ENCODE peak calls at places on chromosomes 7 and 10, in seven cellular contexts. One of them, this sample, is unnamed.

GRCh38 chr7:120334475-120334874 is 61.5 kb downstream of the KCND2 start:
- DNase-seq in caudate nucleus: no peak
- DNase-seq in sigmoid colon: no peak
- DNase-seq in PC-3: no peak
- DNase-seq in SW480: no peak
- DNase-seq in M059J: no peak
- DNase-seq in stimulated activated CD8-positive, alpha-beta memory T cell treated with anti-CD3 and anti-CD28 coated beads, Interleukin-4, amount 100 ng/mL, for 4 hours: no peak
- DNase-seq in this sample: no peak

GRCh38 chr7:27375958-27376357 is 133.4 kb downstream of the EVX1 start:
- DNase-seq in caudate nucleus: no peak
- DNase-seq in sigmoid colon: peak; percentile 73
- DNase-seq in PC-3: no peak
- DNase-seq in SW480: no peak
- DNase-seq in M059J: peak; percentile 16
- DNase-seq in stimulated activated CD8-positive, alpha-beta memory T cell treated with anti-CD3 and anti-CD28 coated beads, Interleukin-4, amount 100 ng/mL, for 4 hours: no peak
- DNase-seq in this sample: no peak

GRCh38 chr7:150381096-150381495 is 2.0 kb downstream of the ZNF775 start:
- DNase-seq in caudate nucleus: no peak
- DNase-seq in sigmoid colon: peak; percentile 60
- DNase-seq in PC-3: no peak
- DNase-seq in SW480: no peak
- DNase-seq in M059J: no peak
- DNase-seq in stimulated activated CD8-positive, alpha-beta memory T cell treated with anti-CD3 and anti-CD28 coated beads, Interleukin-4, amount 100 ng/mL, for 4 hours: no peak
- DNase-seq in this sample: no peak

GRCh38 chr10:43230101-43230908 is 36.6 kb downstream of the RASGEF1A start:
- DNase-seq in caudate nucleus: no peak
- DNase-seq in sigmoid colon: peak; percentile 55
- DNase-seq in PC-3: no peak
- DNase-seq in SW480: no peak
- DNase-seq in M059J: no peak
- DNase-seq in stimulated activated CD8-positive, alpha-beta memory T cell treated with anti-CD3 and anti-CD28 coated beads, Interleukin-4, amount 100 ng/mL, for 4 hours: no peak
- DNase-seq in this sample: no peak

GRCh38 chr7:128422856-128423255 is 13.1 kb upstream of the IMPDH1 start:
- DNase-seq in caudate nucleus: no peak
- DNase-seq in sigmoid colon: no peak
- DNase-seq in PC-3: no peak
- DNase-seq in SW480: no peak
- DNase-seq in M059J: no peak
- DNase-seq in stimulated activated CD8-positive, alpha-beta memory T cell treated with anti-CD3 and anti-CD28 coated beads, Interleukin-4, amount 100 ng/mL, for 4 hours: no peak
- DNase-seq in this sample: no peak

GRCh38 chr7:144531181-144531580 is 127.7 kb upstream of the NOBOX start:
- DNase-seq in caudate nucleus: no peak
- DNase-seq in sigmoid colon: no peak
- DNase-seq in PC-3: no peak
- DNase-seq in SW480: no peak
- DNase-seq in M059J: no peak
- DNase-seq in stimulated activated CD8-positive, alpha-beta memory T cell treated with anti-CD3 and anti-CD28 coated beads, Interleukin-4, amount 100 ng/mL, for 4 hours: no peak
- DNase-seq in this sample: no peak

GRCh38 chr7:40777913-40778312 is 643.1 kb downstream of the SUGCT start:
- DNase-seq in caudate nucleus: no peak
- DNase-seq in sigmoid colon: no peak
- DNase-seq in PC-3: no peak
- DNase-seq in SW480: no peak
- DNase-seq in M059J: no peak
- DNase-seq in stimulated activated CD8-positive, alpha-beta memory T cell treated with anti-CD3 and anti-CD28 coated beads, Interleukin-4, amount 100 ng/mL, for 4 hours: no peak
- DNase-seq in this sample: no peak

GRCh38 chr10:86759073-86759672 is 2.8 kb downstream of the BMPR1A start:
- DNase-seq in caudate nucleus: no peak
- DNase-seq in sigmoid colon: no peak
- DNase-seq in PC-3: no peak
- DNase-seq in SW480: peak; percentile 25
- DNase-seq in M059J: no peak
- DNase-seq in stimulated activated CD8-positive, alpha-beta memory T cell treated with anti-CD3 and anti-CD28 coated beads, Interleukin-4, amount 100 ng/mL, for 4 hours: no peak
- DNase-seq in this sample: no peak

GRCh38 chr7:150356265-150356897 is 12.2 kb upstream of the REPIN1 start:
- DNase-seq in caudate nucleus: no peak
- DNase-seq in sigmoid colon: peak; percentile 46
- DNase-seq in PC-3: peak; percentile 47
- DNase-seq in SW480: peak; percentile 46
- DNase-seq in M059J: peak; percentile 44
- DNase-seq in stimulated activated CD8-positive, alpha-beta memory T cell treated with anti-CD3 and anti-CD28 coated beads, Interleukin-4, amount 100 ng/mL, for 4 hours: no peak
- DNase-seq in this sample: no peak

GRCh38 chr10:94288361-94289116 is 74.2 kb downstream of the NOC3L start:
- DNase-seq in caudate nucleus: no peak
- DNase-seq in sigmoid colon: no peak
- DNase-seq in PC-3: no peak
- DNase-seq in SW480: no peak
- DNase-seq in M059J: no peak
- DNase-seq in stimulated activated CD8-positive, alpha-beta memory T cell treated with anti-CD3 and anti-CD28 coated beads, Interleukin-4, amount 100 ng/mL, for 4 hours: no peak
- DNase-seq in this sample: no peak

GRCh38 chr7:139422126-139422525 is 61.3 kb downstream of the KLRG2 start:
- DNase-seq in caudate nucleus: no peak
- DNase-seq in sigmoid colon: peak; percentile 74
- DNase-seq in PC-3: no peak
- DNase-seq in SW480: no peak
- DNase-seq in M059J: no peak
- DNase-seq in stimulated activated CD8-positive, alpha-beta memory T cell treated with anti-CD3 and anti-CD28 coated beads, Interleukin-4, amount 100 ng/mL, for 4 hours: no peak
- DNase-seq in this sample: no peak

GRCh38 chr7:158111556-158111880 is 476.1 kb downstream of the PTPRN2 start:
- DNase-seq in caudate nucleus: no peak
- DNase-seq in sigmoid colon: no peak
- DNase-seq in PC-3: no peak
- DNase-seq in SW480: no peak
- DNase-seq in M059J: no peak
- DNase-seq in stimulated activated CD8-positive, alpha-beta memory T cell treated with anti-CD3 and anti-CD28 coated beads, Interleukin-4, amount 100 ng/mL, for 4 hours: no peak
- DNase-seq in this sample: no peak

GRCh38 chr10:71729023-71729649 is 9.6 kb upstream of the C10orf105 start:
- DNase-seq in caudate nucleus: peak; percentile 16
- DNase-seq in sigmoid colon: no peak
- DNase-seq in PC-3: peak; percentile 69
- DNase-seq in SW480: no peak
- DNase-seq in M059J: peak; percentile 76
- DNase-seq in stimulated activated CD8-positive, alpha-beta memory T cell treated with anti-CD3 and anti-CD28 coated beads, Interleukin-4, amount 100 ng/mL, for 4 hours: no peak
- DNase-seq in this sample: peak; percentile 30

GRCh38 chr7:14834888-14835287 is 67.7 kb downstream of the DGKB start:
- DNase-seq in caudate nucleus: no peak
- DNase-seq in sigmoid colon: no peak
- DNase-seq in PC-3: peak; percentile 77
- DNase-seq in SW480: no peak
- DNase-seq in M059J: no peak
- DNase-seq in stimulated activated CD8-positive, alpha-beta memory T cell treated with anti-CD3 and anti-CD28 coated beads, Interleukin-4, amount 100 ng/mL, for 4 hours: no peak
- DNase-seq in this sample: no peak

GRCh38 chr7:151256410-151257045 is 8.0 kb upstream of the SMARCD3 start:
- DNase-seq in caudate nucleus: peak; percentile 43
- DNase-seq in sigmoid colon: peak; percentile 47
- DNase-seq in PC-3: no peak
- DNase-seq in SW480: no peak
- DNase-seq in M059J: no peak
- DNase-seq in stimulated activated CD8-positive, alpha-beta memory T cell treated with anti-CD3 and anti-CD28 coated beads, Interleukin-4, amount 100 ng/mL, for 4 hours: no peak
- DNase-seq in this sample: no peak

GRCh38 chr7:155486783-155487508 is 29.0 kb downstream of the EN2 start:
- DNase-seq in caudate nucleus: no peak
- DNase-seq in sigmoid colon: no peak
- DNase-seq in PC-3: no peak
- DNase-seq in SW480: no peak
- DNase-seq in M059J: no peak
- DNase-seq in stimulated activated CD8-positive, alpha-beta memory T cell treated with anti-CD3 and anti-CD28 coated beads, Interleukin-4, amount 100 ng/mL, for 4 hours: no peak
- DNase-seq in this sample: no peak

GRCh38 chr7:28575241-28575643 is 162.9 kb downstream of the CREB5 start:
- DNase-seq in caudate nucleus: no peak
- DNase-seq in sigmoid colon: no peak
- DNase-seq in PC-3: peak; percentile 31
- DNase-seq in SW480: no peak
- DNase-seq in M059J: no peak
- DNase-seq in stimulated activated CD8-positive, alpha-beta memory T cell treated with anti-CD3 and anti-CD28 coated beads, Interleukin-4, amount 100 ng/mL, for 4 hours: no peak
- DNase-seq in this sample: no peak

GRCh38 chr7:68432585-68432984 is 1165.7 kb upstream of the AUTS2 start:
- DNase-seq in caudate nucleus: no peak
- DNase-seq in sigmoid colon: no peak
- DNase-seq in PC-3: no peak
- DNase-seq in SW480: no peak
- DNase-seq in M059J: no peak
- DNase-seq in stimulated activated CD8-positive, alpha-beta memory T cell treated with anti-CD3 and anti-CD28 coated beads, Interleukin-4, amount 100 ng/mL, for 4 hours: no peak
- DNase-seq in this sample: no peak

GRCh38 chr7:103343758-103344452 is 662 bp downstream of the DNAJC2 start:
- DNase-seq in caudate nucleus: peak; percentile 63
- DNase-seq in sigmoid colon: peak; percentile 67
- DNase-seq in PC-3: peak; percentile 22
- DNase-seq in SW480: peak; percentile 53
- DNase-seq in M059J: peak; percentile 63
- DNase-seq in stimulated activated CD8-positive, alpha-beta memory T cell treated with anti-CD3 and anti-CD28 coated beads, Interleukin-4, amount 100 ng/mL, for 4 hours: peak; percentile 29
- DNase-seq in this sample: no peak

GRCh38 chr7:150620617-150621371 is 11.4 kb downstream of the GIMAP6 start:
- DNase-seq in caudate nucleus: no peak
- DNase-seq in sigmoid colon: no peak
- DNase-seq in PC-3: no peak
- DNase-seq in SW480: no peak
- DNase-seq in M059J: no peak
- DNase-seq in stimulated activated CD8-positive, alpha-beta memory T cell treated with anti-CD3 and anti-CD28 coated beads, Interleukin-4, amount 100 ng/mL, for 4 hours: no peak
- DNase-seq in this sample: no peak

GRCh38 chr7:134724606-134725005 is 54.8 kb upstream of the CALD1 start:
- DNase-seq in caudate nucleus: no peak
- DNase-seq in sigmoid colon: no peak
- DNase-seq in PC-3: peak; percentile 53
- DNase-seq in SW480: peak; percentile 17
- DNase-seq in M059J: no peak
- DNase-seq in stimulated activated CD8-positive, alpha-beta memory T cell treated with anti-CD3 and anti-CD28 coated beads, Interleukin-4, amount 100 ng/mL, for 4 hours: no peak
- DNase-seq in this sample: peak; percentile 53

GRCh38 chr10:97718659-97719142 is 5.2 kb downstream of the MARVELD1 start:
- DNase-seq in caudate nucleus: peak; percentile 73
- DNase-seq in sigmoid colon: peak; percentile 83
- DNase-seq in PC-3: peak; percentile 95
- DNase-seq in SW480: peak; percentile 94
- DNase-seq in M059J: no peak
- DNase-seq in stimulated activated CD8-positive, alpha-beta memory T cell treated with anti-CD3 and anti-CD28 coated beads, Interleukin-4, amount 100 ng/mL, for 4 hours: no peak
- DNase-seq in this sample: no peak

GRCh38 chr7:152158801-152159587 is 133.5 kb downstream of the GALNT11 start:
- DNase-seq in caudate nucleus: no peak
- DNase-seq in sigmoid colon: no peak
- DNase-seq in PC-3: no peak
- DNase-seq in SW480: no peak
- DNase-seq in M059J: no peak
- DNase-seq in stimulated activated CD8-positive, alpha-beta memory T cell treated with anti-CD3 and anti-CD28 coated beads, Interleukin-4, amount 100 ng/mL, for 4 hours: no peak
- DNase-seq in this sample: no peak

GRCh38 chr7:50659329-50659965 is 94.2 kb upstream of the DDC start:
- DNase-seq in caudate nucleus: no peak
- DNase-seq in sigmoid colon: no peak
- DNase-seq in PC-3: no peak
- DNase-seq in SW480: no peak
- DNase-seq in M059J: no peak
- DNase-seq in stimulated activated CD8-positive, alpha-beta memory T cell treated with anti-CD3 and anti-CD28 coated beads, Interleukin-4, amount 100 ng/mL, for 4 hours: no peak
- DNase-seq in this sample: no peak

GRCh38 chr7:132489776-132490237 is 86.5 kb downstream of the PLXNA4 start:
- DNase-seq in caudate nucleus: no peak
- DNase-seq in sigmoid colon: no peak
- DNase-seq in PC-3: no peak
- DNase-seq in SW480: no peak
- DNase-seq in M059J: no peak
- DNase-seq in stimulated activated CD8-positive, alpha-beta memory T cell treated with anti-CD3 and anti-CD28 coated beads, Interleukin-4, amount 100 ng/mL, for 4 hours: no peak
- DNase-seq in this sample: no peak

GRCh38 chr10:86164216-86164774 is 202.3 kb downstream of the GRID1 start:
- DNase-seq in caudate nucleus: no peak
- DNase-seq in sigmoid colon: peak; percentile 24
- DNase-seq in PC-3: no peak
- DNase-seq in SW480: no peak
- DNase-seq in M059J: no peak
- DNase-seq in stimulated activated CD8-positive, alpha-beta memory T cell treated with anti-CD3 and anti-CD28 coated beads, Interleukin-4, amount 100 ng/mL, for 4 hours: no peak
- DNase-seq in this sample: no peak

GRCh38 chr7:143401265-143401664 is 7.4 kb downstream of the EPHA1 start:
- DNase-seq in caudate nucleus: no peak
- DNase-seq in sigmoid colon: no peak
- DNase-seq in PC-3: no peak
- DNase-seq in SW480: no peak
- DNase-seq in M059J: no peak
- DNase-seq in stimulated activated CD8-positive, alpha-beta memory T cell treated with anti-CD3 and anti-CD28 coated beads, Interleukin-4, amount 100 ng/mL, for 4 hours: no peak
- DNase-seq in this sample: no peak

GRCh38 chr10:71747808-71748523 is 25.4 kb downstream of the VSIR start:
- DNase-seq in caudate nucleus: no peak
- DNase-seq in sigmoid colon: no peak
- DNase-seq in PC-3: no peak
- DNase-seq in SW480: no peak
- DNase-seq in M059J: no peak
- DNase-seq in stimulated activated CD8-positive, alpha-beta memory T cell treated with anti-CD3 and anti-CD28 coated beads, Interleukin-4, amount 100 ng/mL, for 4 hours: no peak
- DNase-seq in this sample: no peak

GRCh38 chr7:43735802-43736603 is 6.7 kb upstream of the COA1 start:
- DNase-seq in caudate nucleus: no peak
- DNase-seq in sigmoid colon: no peak
- DNase-seq in PC-3: no peak
- DNase-seq in SW480: peak; percentile 50
- DNase-seq in M059J: peak; percentile 51
- DNase-seq in stimulated activated CD8-positive, alpha-beta memory T cell treated with anti-CD3 and anti-CD28 coated beads, Interleukin-4, amount 100 ng/mL, for 4 hours: no peak
- DNase-seq in this sample: peak; percentile 80

GRCh38 chr7:142347091-142347490 is 89.2 kb upstream of the PRSS58 start:
- DNase-seq in caudate nucleus: no peak
- DNase-seq in sigmoid colon: no peak
- DNase-seq in PC-3: no peak
- DNase-seq in SW480: no peak
- DNase-seq in M059J: no peak
- DNase-seq in stimulated activated CD8-positive, alpha-beta memory T cell treated with anti-CD3 and anti-CD28 coated beads, Interleukin-4, amount 100 ng/mL, for 4 hours: no peak
- DNase-seq in this sample: no peak